ENCODE peak calls at places on chromosome 3, in nine cellular contexts. R is hepatocyte; B is suprapubic skin; F is iPS-NIHi11; W is M059J; Y is uterus; N is NCI-H2081; S is T-helper 9 cell; J is stimulated activated naive CD4-positive, alpha-beta T cell treated with Interleukin-2 at 50 U/mL for 16 hours. D is an unnamed sample.

GRCh38 chr3:53040361-53040820 is 5.5 kb downstream of the SFMBT1 start:
- DNase-seq in R (no peak), B (no peak), F (no peak), W (peak; percentile 67), Y (no peak), N (no peak), S (no peak), J (no peak), D (peak; percentile 23)

GRCh38 chr3:76203578-76203977 is 418.2 kb upstream of the ZNF717 start:
- DNase-seq in R (no peak), B (no peak), F (peak; percentile 4), W (peak; percentile 0), Y (no peak), N (no peak), S (no peak), J (no peak), D (no peak)

GRCh38 chr3:109803274-109803673 is 465.9 kb upstream of the DPPA4 start:
- DNase-seq in R (no peak), B (no peak), F (peak; percentile 20), W (no peak), Y (no peak), N (no peak), S (no peak), J (no peak), D (peak; percentile 40)

GRCh38 chr3:47036145-47036544 is 56.7 kb downstream of the NBEAL2 start:
- DNase-seq in R (no peak), B (no peak), F (no peak), W (no peak), Y (no peak), N (no peak), S (no peak), J (no peak), D (no peak)

GRCh38 chr3:47825590-47825989 is 22.7 kb downstream of the DHX30 start:
- DNase-seq in R (no peak), B (no peak), F (no peak), W (no peak), Y (no peak), N (no peak), S (no peak), J (no peak), D (no peak)

GRCh38 chr3:57385498-57385897 is 93.0 kb upstream of the ASB14 start:
- DNase-seq in R (no peak), B (no peak), F (no peak), W (no peak), Y (no peak), N (no peak), S (no peak), J (no peak), D (no peak)

GRCh38 chr3:185606191-185606590 is 20.1 kb downstream of the SENP2 start:
- DNase-seq in R (no peak), B (no peak), F (no peak), W (no peak), Y (no peak), N (no peak), S (no peak), J (no peak), D (no peak)

GRCh38 chr3:129936757-129937156 is 37.8 kb upstream of the TRH start:
- DNase-seq in R (no peak), B (no peak), F (no peak), W (peak; percentile 89), Y (peak; percentile 34), N (peak; percentile 26), S (no peak), J (no peak), D (peak; percentile 91)